ENCODE peak calls at places on chromosomes 2 and 18, in nine cellular contexts. W is gastrocnemius medialis, Y is neural progenitor cell, F is colonic mucosa, Q is fibroblast of lung, C is body of pancreas, Z is WERI-Rb-1, V is SK-N-SH, G is hepatocyte. R is an unnamed sample.

GRCh38 chr2:43184339-43184895 is 42.0 kb downstream of the ZFP36L2 start:
- DNase-seq in W (no peak), Y (no peak), F (peak; percentile 33), Q (peak; percentile 37), C (no peak), Z (no peak), V (no peak), G (peak; percentile 60), R (no peak)

GRCh38 chr2:189821953-189822748 is 37.9 kb downstream of the PMS1 start:
- DNase-seq in W (no peak), Y (no peak), F (no peak), Q (peak; percentile 92), C (no peak), Z (no peak), V (peak; percentile 16), G (peak; percentile 5), R (peak; percentile 44)

GRCh38 chr18:55875330-55875933 is 287.4 kb upstream of the TCF4 start:
- DNase-seq in W (no peak), Y (peak; percentile 91), F (no peak), Q (no peak), C (no peak), Z (no peak), V (peak; percentile 20), G (no peak), R (no peak)

GRCh38 chr18:33369711-33370449 is 70.6 kb downstream of the CCDC178 start:
- DNase-seq in W (no peak), Y (no peak), F (no peak), Q (no peak), C (peak; percentile 30), Z (no peak), V (no peak), G (no peak), R (no peak)

GRCh38 chr2:15933184-15933845 is 7.0 kb upstream of the MYCN start:
- DNase-seq in W (no peak), Y (no peak), F (no peak), Q (no peak), C (no peak), Z (no peak), V (no peak), G (no peak), R (no peak)

GRCh38 chr2:102412199-102412598 is 10.8 kb upstream of the IL18RAP start:
- DNase-seq in W (no peak), Y (no peak), F (no peak), Q (no peak), C (no peak), Z (no peak), V (no peak), G (no peak), R (no peak)

GRCh38 chr2:157853820-157854219 is 22.3 kb downstream of the ACVR1 start:
- DNase-seq in W (no peak), Y (no peak), F (no peak), Q (no peak), C (no peak), Z (no peak), V (no peak), G (no peak), R (no peak)

GRCh38 chr2:145626301-145626700 is 1106.4 kb upstream of the ZEB2 start:
- DNase-seq in W (no peak), Y (no peak), F (no peak), Q (no peak), C (no peak), Z (no peak), V (no peak), G (no peak), R (no peak)

GRCh38 chr18:51537487-51537886 is 340.0 kb upstream of the MEX3C start:
- DNase-seq in W (no peak), Y (peak; percentile 68), F (no peak), Q (no peak), C (peak; percentile 76), Z (peak; percentile 80), V (peak; percentile 50), G (peak; percentile 82), R (no peak)
- TF ChIP-seq CTCF in W (no peak), Y (peak; percentile 61), F (no peak), Q (no peak), C (peak; percentile 56), Z (peak; percentile 69), V (peak; percentile 48), G (peak; percentile 74), R (no peak)

DNA sequence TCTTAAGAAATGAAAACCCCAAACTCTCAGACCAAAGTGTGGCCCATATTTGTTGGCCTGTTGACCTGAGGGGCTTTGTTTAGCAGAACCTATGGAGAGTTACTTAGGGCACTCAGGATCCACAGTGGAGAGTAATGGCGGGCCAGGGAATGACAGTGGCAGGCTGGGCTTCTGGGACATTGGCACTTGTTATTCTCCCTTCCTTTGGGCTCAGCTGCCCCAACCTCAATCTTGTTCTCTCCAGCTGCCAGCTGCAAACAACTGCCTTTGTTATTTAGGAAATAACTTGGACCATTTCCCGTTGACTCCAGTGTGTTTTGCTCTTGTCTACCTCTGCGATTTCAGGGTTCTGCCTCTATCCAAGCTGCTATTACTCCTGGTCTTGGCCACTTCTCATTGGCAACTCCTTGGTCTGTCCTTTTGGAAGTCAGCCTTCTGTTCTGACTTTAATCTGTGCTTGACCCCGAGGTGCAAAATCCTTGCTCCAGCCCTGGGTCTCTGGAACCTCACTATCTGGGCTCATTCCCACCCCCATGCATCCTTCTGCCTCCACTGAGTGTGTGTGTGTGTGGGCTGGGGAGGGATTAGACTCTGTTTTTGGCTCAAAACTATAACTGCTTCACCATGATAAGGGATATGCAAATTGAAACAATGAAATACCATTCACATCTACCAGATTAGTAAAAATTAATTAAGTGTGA is 134.0 kb upstream of the CXCR4 start:
- DNase-seq in W (no peak), Y (no peak), F (no peak), Q (no peak), C (no peak), Z (no peak), V (no peak), G (no peak), R (no peak)
- H3K27ac ChIP-seq in W (no peak overlapping the region), Y (no peak overlapping the region), F (no peak overlapping the region), Q (no peak overlapping the region), C (no peak overlapping the region), Z (no peak overlapping the region), V (no peak overlapping the region), G (no peak overlapping the region), R (no peak overlapping the region)

GRCh38 chr2:174327958-174328308 is 6.8 kb upstream of the SP9 start:
- DNase-seq in W (no peak), Y (peak; percentile 43), F (no peak), Q (no peak), C (no peak), Z (no peak), V (no peak), G (no peak), R (no peak)
- H3K27me3 ChIP-seq in W (peaks cover 75% of the 10 kb centered on the region), Y (peaks cover 100% of the 10 kb centered on the region), F (peaks cover 76% of the 10 kb centered on the region), Q (peaks cover 78% of the 10 kb centered on the region), C (no peaks in the 10 kb centered on the region), Z (no peaks in the 10 kb centered on the region), V (peaks cover 79% of the 10 kb centered on the region), G (peaks cover 85% of the 10 kb centered on the region), R (peaks cover 88% of the 10 kb centered on the region)

GRCh38 chr2:236166157-236166780 is 1.9 kb downstream of the GBX2 start:
- DNase-seq in W (no peak), Y (peak; percentile 67), F (no peak), Q (no peak), C (no peak), Z (no peak), V (peak; percentile 48), G (no peak), R (no peak)

GRCh38 chr2:236168110-236169067 is at the start of gene GBX2:
- DNase-seq in W (no peak), Y (peak; percentile 95), F (peak; percentile 72), Q (peak; percentile 19), C (no peak), Z (peak; percentile 74), V (peak; percentile 91), G (peak; percentile 78), R (no peak)

GRCh38 chr2:236166781-236167296 is 1.3 kb downstream of the GBX2 start:
- DNase-seq in W (no peak), Y (peak; percentile 66), F (no peak), Q (no peak), C (no peak), Z (no peak), V (peak; percentile 51), G (no peak), R (no peak)

GRCh38 chr2:236169151-236169721 is 1.1 kb upstream of the GBX2 start:
- DNase-seq in W (no peak), Y (peak; percentile 67), F (no peak), Q (no peak), C (no peak), Z (no peak), V (peak; percentile 45), G (no peak), R (no peak)

GRCh38 chr2:236167297-236168109 is 683 bp downstream of the GBX2 start:
- DNase-seq in W (no peak), Y (peak; percentile 86), F (no peak), Q (peak; percentile 20), C (no peak), Z (peak; percentile 43), V (peak; percentile 72), G (peak; percentile 70), R (no peak)
- TF ChIP-seq CTCF in W (no peak), Y (peak; percentile 35), F (no peak), Q (no peak), C (no peak), Z (peak; percentile 43), V (no peak), G (peak; percentile 43), R (no peak)

DNA sequence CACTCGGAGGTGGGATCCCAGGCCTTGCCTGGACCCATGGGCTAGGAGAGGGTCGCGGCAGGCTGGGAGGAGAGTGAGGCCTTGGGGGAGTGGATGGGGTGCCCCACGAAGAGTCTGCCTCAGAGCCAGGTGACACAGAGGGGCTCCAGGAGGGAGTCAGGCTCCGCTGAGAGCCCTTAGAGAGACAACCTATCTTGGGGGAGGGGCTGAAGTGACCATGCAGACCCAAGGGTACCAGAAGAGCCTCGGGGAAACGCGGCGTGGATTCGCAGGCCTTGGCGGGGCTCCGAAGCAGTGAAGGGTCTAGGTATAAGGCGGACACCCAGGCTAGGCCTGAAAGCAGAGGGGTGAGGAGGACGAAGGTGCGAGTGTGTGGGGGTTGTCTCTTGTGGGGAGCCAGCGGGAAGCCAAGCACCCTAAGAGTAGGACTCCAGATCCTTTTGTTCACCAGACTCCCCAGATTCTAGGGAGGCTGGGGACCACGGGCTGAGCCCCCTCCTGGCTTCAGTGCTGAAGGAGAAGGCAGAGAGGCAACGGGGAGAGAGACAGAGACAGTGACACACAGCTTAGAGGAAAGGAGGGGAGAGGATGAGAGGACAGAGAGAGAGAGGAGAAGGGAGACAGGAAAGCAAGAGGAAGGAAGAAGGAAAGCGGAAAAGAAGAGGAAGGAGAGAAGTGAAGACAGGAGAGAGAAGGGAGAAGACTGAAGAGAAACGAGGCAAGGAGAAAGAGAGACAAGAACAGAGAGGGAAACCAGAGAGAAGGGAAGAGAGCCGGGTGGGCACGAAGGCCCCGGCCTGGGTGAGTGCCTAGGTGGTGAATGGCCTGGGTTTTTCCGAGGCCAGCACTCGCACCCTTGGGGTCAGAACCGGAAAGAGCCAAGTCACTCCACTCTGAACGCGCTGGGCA is 1.1 kb upstream of the HOXD11 start:
- DNase-seq in W (no peak), Y (no peak), F (no peak), Q (no peak), C (no peak), Z (no peak), V (no peak), G (no peak), R (no peak)
- H3K27ac ChIP-seq in W (no peak overlapping the region), Y (no peak overlapping the region), F (peak overlapping the region; percentile 62), Q (no peak overlapping the region), C (no peak overlapping the region), Z (no peak overlapping the region), V (no peak overlapping the region), G (peak overlapping the region; percentile 93), R (no peak overlapping the region)

GRCh38 chr2:222319576-222320440 is 21.0 kb upstream of the PAX3 start:
- DNase-seq in W (no peak), Y (no peak), F (peak; percentile 25), Q (no peak), C (no peak), Z (no peak), V (peak; percentile 79), G (peak; percentile 54), R (no peak)
- H3K27me3 ChIP-seq in W (peaks cover 4% of the 10 kb centered on the region), Y (peaks cover 93% of the 10 kb centered on the region), F (peaks cover 15% of the 10 kb centered on the region), Q (peaks cover 23% of the 10 kb centered on the region), C (no peaks in the 10 kb centered on the region), Z (peaks cover 23% of the 10 kb centered on the region), V (peaks cover 27% of the 10 kb centered on the region), G (peaks cover 72% of the 10 kb centered on the region), R (peaks cover 47% of the 10 kb centered on the region)